ENCODE peak calls at places on chromosomes 13 and 19, in five cellular contexts. One of them, this sample, is unnamed.

GRCh38 chr13:98900442-98900841 is 77.4 kb downstream of the DOCK9 start:
- DNase-seq in left ventricle myocardium inferior: no peak
- DNase-seq in adrenal gland: no peak
- DNase-seq in transverse colon: no peak
- DNase-seq in HepG2: no peak
- DNase-seq in this sample: no peak

GRCh38 chr13:25468330-25469178 is 96.8 kb downstream of the ATP8A2 start:
- DNase-seq in adrenal gland: peak
- DNase-seq in transverse colon: no peak
- DNase-seq in left ventricle myocardium inferior: no peak
- DNase-seq in HepG2: no peak
- DNase-seq in this sample: no peak

GRCh38 chr13:26996965-26997752 is 174.5 kb downstream of the USP12 start:
- DNase-seq in transverse colon: peak
- DNase-seq in left ventricle myocardium inferior: no peak
- DNase-seq in adrenal gland: no peak
- DNase-seq in HepG2: no peak
- DNase-seq in this sample: no peak

GRCh38 chr13:63344711-63345110 is 1929.1 kb upstream of the PCDH20 start:
- DNase-seq in adrenal gland: no peak
- DNase-seq in left ventricle myocardium inferior: no peak
- DNase-seq in HepG2: no peak
- DNase-seq in transverse colon: no peak
- DNase-seq in this sample: no peak

GRCh38 chr19:7924241-7924640 is 1.7 kb downstream of the CTXN1 start:
- DNase-seq in left ventricle myocardium inferior: no peak
- DNase-seq in transverse colon: no peak
- DNase-seq in adrenal gland: no peak
- DNase-seq in HepG2: no peak
- DNase-seq in this sample: no peak

GRCh38 chr19:47514151-47514868 is 553 bp downstream of the NAPA start:
- DNase-seq in left ventricle myocardium inferior: no peak
- DNase-seq in HepG2: no peak
- DNase-seq in adrenal gland: peak
- DNase-seq in transverse colon: peak
- DNase-seq in this sample: no peak

GRCh38 chr13:32548837-32549236 is 10.2 kb upstream of the N4BP2L2 start:
- DNase-seq in adrenal gland: no peak
- DNase-seq in HepG2: no peak
- DNase-seq in transverse colon: no peak
- DNase-seq in left ventricle myocardium inferior: no peak
- DNase-seq in this sample: no peak

GRCh38 chr19:50263176-50263575 is 59.8 kb downstream of the MYH14 start:
- DNase-seq in HepG2: no peak
- DNase-seq in left ventricle myocardium inferior: no peak
- DNase-seq in adrenal gland: no peak
- DNase-seq in transverse colon: no peak
- DNase-seq in this sample: no peak

GRCh38 chr13:99003851-99004471 is 26.1 kb upstream of the DOCK9 start:
- DNase-seq in transverse colon: no peak
- DNase-seq in HepG2: no peak
- DNase-seq in left ventricle myocardium inferior: no peak
- DNase-seq in adrenal gland: no peak
- DNase-seq in this sample: no peak

GRCh38 chr13:76848596-76848995 is 37.6 kb downstream of the KCTD12 start:
- DNase-seq in HepG2: no peak
- DNase-seq in transverse colon: no peak
- DNase-seq in left ventricle myocardium inferior: peak
- DNase-seq in adrenal gland: no peak
- DNase-seq in this sample: peak

GRCh38 chr13:75425216-75426009 is 56.6 kb downstream of the TBC1D4 start:
- DNase-seq in HepG2: no peak
- DNase-seq in left ventricle myocardium inferior: no peak
- DNase-seq in transverse colon: no peak
- DNase-seq in adrenal gland: no peak
- DNase-seq in this sample: no peak

GRCh38 chr13:98346904-98347636 is 170.0 kb upstream of the RNF113B start:
- DNase-seq in adrenal gland: no peak
- DNase-seq in HepG2: no peak
- DNase-seq in transverse colon: no peak
- DNase-seq in left ventricle myocardium inferior: no peak
- DNase-seq in this sample: no peak

GRCh38 chr19:9566729-9567128 is 17.6 kb downstream of the ZNF121 start:
- DNase-seq in adrenal gland: no peak
- DNase-seq in left ventricle myocardium inferior: no peak
- DNase-seq in transverse colon: no peak
- DNase-seq in HepG2: no peak
- DNase-seq in this sample: no peak

GRCh38 chr19:49073514-49074378 is 1.2 kb upstream of the KCNA7 start:
- DNase-seq in left ventricle myocardium inferior: no peak
- DNase-seq in transverse colon: no peak
- DNase-seq in adrenal gland: no peak
- DNase-seq in HepG2: peak
- DNase-seq in this sample: no peak

GRCh38 chr13:91139232-91139631 is 208.3 kb upstream of the MIR17HG start:
- DNase-seq in left ventricle myocardium inferior: no peak
- DNase-seq in adrenal gland: no peak
- DNase-seq in transverse colon: no peak
- DNase-seq in HepG2: no peak
- DNase-seq in this sample: no peak

DNA sequence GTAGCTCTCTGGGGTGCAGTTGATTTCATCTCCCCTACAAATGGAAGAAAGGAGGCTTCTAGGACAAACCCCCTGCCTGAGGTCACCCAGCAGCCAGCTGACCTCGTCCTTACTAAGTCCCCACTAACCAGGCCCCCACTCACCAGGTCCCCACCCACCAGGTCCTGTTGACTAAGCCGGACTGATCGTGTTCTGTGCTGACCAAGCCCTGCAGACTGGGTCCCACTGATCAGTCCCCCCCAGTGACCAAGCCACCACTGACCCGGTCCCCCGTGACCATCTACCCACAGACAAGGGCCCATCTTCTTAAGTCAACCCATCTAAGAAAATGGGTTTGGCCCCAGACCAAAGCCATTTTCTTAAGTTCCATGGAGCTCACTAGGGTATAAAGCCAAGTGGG is 36.8 kb upstream of the TPM4 start:
- DNase-seq in left ventricle myocardium inferior: no peak
- DNase-seq in adrenal gland: no peak
- DNase-seq in HepG2: no peak
- DNase-seq in transverse colon: no peak
- DNase-seq in this sample: no peak
- H3K4me3 ChIP-seq in left ventricle myocardium inferior: no peak
- H3K4me3 ChIP-seq in adrenal gland: no peak
- H3K4me3 ChIP-seq in HepG2: no peak
- H3K4me3 ChIP-seq in transverse colon: no peak
- H3K4me3 ChIP-seq in this sample: no peak

GRCh38 chr19:11658954-11659353 is 61.7 kb downstream of the ZNF627 start:
- DNase-seq in left ventricle myocardium inferior: no peak
- DNase-seq in HepG2: no peak
- DNase-seq in adrenal gland: no peak
- DNase-seq in transverse colon: peak
- DNase-seq in this sample: no peak

GRCh38 chr19:11656535-11656934 is 59.3 kb downstream of the ZNF627 start:
- DNase-seq in HepG2: no peak
- DNase-seq in left ventricle myocardium inferior: no peak
- DNase-seq in adrenal gland: no peak
- DNase-seq in transverse colon: no peak
- DNase-seq in this sample: no peak

GRCh38 chr19:11657307-11657706 is 60.0 kb downstream of the ZNF627 start:
- DNase-seq in HepG2: peak
- DNase-seq in transverse colon: peak
- DNase-seq in left ventricle myocardium inferior: no peak
- DNase-seq in adrenal gland: no peak
- DNase-seq in this sample: no peak

GRCh38 chr19:11662278-11662677 is 65.0 kb downstream of the ZNF627 start:
- DNase-seq in adrenal gland: no peak
- DNase-seq in transverse colon: no peak
- DNase-seq in left ventricle myocardium inferior: no peak
- DNase-seq in HepG2: no peak
- DNase-seq in this sample: no peak

GRCh38 chr19:11659612-11660011 is 62.3 kb downstream of the ZNF627 start:
- DNase-seq in transverse colon: no peak
- DNase-seq in adrenal gland: no peak
- DNase-seq in HepG2: peak
- DNase-seq in left ventricle myocardium inferior: no peak
- DNase-seq in this sample: no peak
- TF ChIP-seq CTCF in transverse colon: no peak
- TF ChIP-seq CTCF in adrenal gland: peak
- TF ChIP-seq CTCF in HepG2: peak
- TF ChIP-seq CTCF in left ventricle myocardium inferior: peak
- TF ChIP-seq CTCF in this sample: peak

DNA sequence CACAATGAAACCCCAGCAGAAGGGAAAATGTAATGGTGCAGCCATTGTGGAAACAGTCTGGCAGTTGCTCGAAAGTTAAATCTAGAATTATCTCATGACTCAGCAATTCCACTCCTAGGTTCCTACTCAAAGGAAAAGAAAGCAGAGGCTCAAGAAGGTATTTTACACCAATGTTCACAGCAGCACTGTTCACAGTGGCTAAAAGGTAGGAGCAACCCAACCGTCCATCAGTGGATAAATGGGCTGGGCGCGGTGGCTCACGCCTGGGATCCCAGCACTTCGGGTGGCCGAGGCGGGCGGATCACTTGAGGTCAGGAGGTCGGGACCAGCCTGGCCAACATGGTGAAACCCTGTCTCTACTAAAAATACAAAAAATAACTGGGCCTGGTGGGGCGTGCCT is 25.9 kb downstream of the ZFR2 start:
- DNase-seq in adrenal gland: no peak
- DNase-seq in transverse colon: no peak
- DNase-seq in left ventricle myocardium inferior: no peak
- DNase-seq in HepG2: no peak
- DNase-seq in this sample: no peak
- H3K27ac ChIP-seq in adrenal gland: no peak
- H3K27ac ChIP-seq in transverse colon: no peak
- H3K27ac ChIP-seq in left ventricle myocardium inferior: no peak
- H3K27ac ChIP-seq in HepG2: no peak
- H3K27ac ChIP-seq in this sample: no peak

DNA sequence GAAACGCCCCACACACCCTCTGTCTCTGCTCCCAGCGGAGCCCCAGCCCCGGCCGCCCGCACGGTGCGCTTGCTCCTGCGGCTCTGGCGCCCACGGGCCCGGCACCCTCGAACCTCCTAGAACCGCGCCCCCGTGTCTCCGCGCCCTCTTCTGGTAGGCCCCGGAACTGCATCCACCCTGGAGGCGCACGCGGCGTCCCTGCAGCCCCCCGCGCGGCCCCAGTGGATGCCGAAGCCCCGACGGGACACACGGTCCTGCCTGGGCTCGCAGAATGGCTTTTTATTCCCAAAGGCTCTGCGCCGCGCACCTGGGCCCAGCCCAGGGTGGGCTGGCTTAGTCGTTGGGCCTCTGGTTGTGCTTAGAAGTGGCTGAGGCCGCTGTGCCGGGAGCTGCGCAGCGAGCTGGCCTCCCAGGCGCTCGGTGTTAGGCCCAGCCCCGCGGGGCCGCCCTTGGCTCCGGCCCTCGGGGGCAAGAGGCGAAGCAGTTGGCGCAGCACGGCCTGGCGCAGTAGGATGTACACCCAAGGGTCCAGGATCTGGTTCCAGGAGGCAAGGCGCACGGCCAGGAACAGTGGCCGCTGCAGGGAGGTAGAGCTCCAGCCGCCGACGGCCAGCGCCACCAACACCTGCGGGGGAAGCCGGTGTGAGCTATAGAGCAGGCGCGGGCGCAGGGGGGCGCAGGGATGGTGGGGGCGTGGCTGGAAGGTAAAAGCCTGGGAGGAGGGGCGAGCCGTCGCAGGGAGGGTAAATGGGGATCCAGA is 2.8 kb downstream of the PTGER1 start:
- DNase-seq in left ventricle myocardium inferior: peak
- DNase-seq in adrenal gland: peak
- DNase-seq in HepG2: no peak
- DNase-seq in transverse colon: peak
- DNase-seq in this sample: peak
- H3K4me3 ChIP-seq in left ventricle myocardium inferior: peak
- H3K4me3 ChIP-seq in adrenal gland: no peak
- H3K4me3 ChIP-seq in HepG2: peak
- H3K4me3 ChIP-seq in transverse colon: no peak
- H3K4me3 ChIP-seq in this sample: peak

DNA sequence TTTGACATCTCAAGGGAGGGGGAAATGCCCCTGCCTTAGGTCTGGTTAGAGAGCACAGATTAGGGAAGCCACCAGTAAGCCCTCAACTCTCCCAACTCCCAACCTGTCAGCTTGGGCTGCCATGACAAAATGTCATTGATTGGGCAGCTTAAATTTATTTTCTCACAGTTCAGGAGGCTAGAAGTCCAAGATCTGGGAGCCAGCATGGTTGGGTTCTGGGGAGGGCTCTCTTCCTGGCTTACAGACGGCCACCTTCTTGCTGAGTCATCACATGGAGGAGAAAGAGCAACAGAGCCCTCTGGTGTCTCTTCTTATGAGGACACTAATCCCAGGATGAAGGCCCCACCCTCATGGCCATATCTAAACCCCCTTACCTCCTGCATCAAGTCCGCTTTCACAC is 24.2 kb downstream of the C19orf12 start:
- DNase-seq in HepG2: peak
- DNase-seq in left ventricle myocardium inferior: no peak
- DNase-seq in adrenal gland: no peak
- DNase-seq in transverse colon: no peak
- DNase-seq in this sample: no peak
- TF ChIP-seq CTCF in HepG2: peak
- TF ChIP-seq CTCF in left ventricle myocardium inferior: peak
- TF ChIP-seq CTCF in adrenal gland: no peak
- TF ChIP-seq CTCF in transverse colon: peak
- TF ChIP-seq CTCF in this sample: peak

GRCh38 chr13:31499274-31499673 is 240.1 kb upstream of the RXFP2 start:
- DNase-seq in HepG2: no peak
- DNase-seq in left ventricle myocardium inferior: no peak
- DNase-seq in adrenal gland: no peak
- DNase-seq in transverse colon: no peak
- DNase-seq in this sample: no peak

GRCh38 chr13:31503626-31504025 is 235.7 kb upstream of the RXFP2 start:
- DNase-seq in adrenal gland: no peak
- DNase-seq in HepG2: no peak
- DNase-seq in transverse colon: no peak
- DNase-seq in left ventricle myocardium inferior: no peak
- DNase-seq in this sample: no peak

DNA sequence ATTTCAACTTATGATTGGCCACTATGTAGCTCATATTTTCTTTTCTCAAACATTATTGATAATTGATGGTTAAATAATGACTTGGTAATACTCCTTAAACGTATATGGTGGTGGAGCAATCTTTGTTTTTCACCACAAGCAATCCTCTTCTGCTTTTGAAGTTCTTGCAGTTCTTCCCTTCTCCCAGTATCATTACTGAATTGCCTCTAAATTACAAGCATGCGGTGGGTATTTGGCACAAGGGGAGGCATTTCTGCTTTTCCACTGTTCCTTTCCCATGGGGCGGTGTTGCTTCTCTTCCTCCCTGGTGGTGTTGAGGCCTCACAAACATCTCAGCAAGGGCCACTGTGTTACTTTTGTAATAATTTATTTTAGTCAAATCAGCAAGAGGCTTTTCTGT is 234.4 kb upstream of the RXFP2 start:
- DNase-seq in adrenal gland: no peak
- DNase-seq in HepG2: no peak
- DNase-seq in left ventricle myocardium inferior: no peak
- DNase-seq in transverse colon: no peak
- DNase-seq in this sample: no peak
- H3K27ac ChIP-seq in adrenal gland: no peak
- H3K27ac ChIP-seq in HepG2: no peak
- H3K27ac ChIP-seq in left ventricle myocardium inferior: no peak
- H3K27ac ChIP-seq in transverse colon: no peak
- H3K27ac ChIP-seq in this sample: no peak

GRCh38 chr19:2239771-2240770 is 3.4 kb downstream of the SF3A2 start:
- DNase-seq in transverse colon: no peak
- DNase-seq in left ventricle myocardium inferior: no peak
- DNase-seq in HepG2: no peak
- DNase-seq in adrenal gland: no peak
- DNase-seq in this sample: no peak
- H3K4me3 ChIP-seq in transverse colon: peak
- H3K4me3 ChIP-seq in left ventricle myocardium inferior: peak
- H3K4me3 ChIP-seq in HepG2: peak
- H3K4me3 ChIP-seq in adrenal gland: no peak
- H3K4me3 ChIP-seq in this sample: peak

This sample was measured in tibial artery.